ENCODE peak calls at places on chromosomes 16 and 17, in five cellular contexts. J, N, A, D and I are unnamed samples.

GRCh38 chr16:54585094-54585493 is 298.5 kb upstream of the IRX3 start:
- DNase-seq in J (no peak), N (no peak), A (no peak), D (no peak), I (no peak)

GRCh38 chr16:87358250-87358649 is 25.3 kb downstream of the FBXO31 start:
- DNase-seq in J (no peak), N (no peak), A (no peak), D (no peak), I (no peak)

GRCh38 chr16:30637952-30638351 is 12.8 kb upstream of the PRR14 start:
- DNase-seq in J (peak; percentile 42), N (peak; percentile 51), A (no peak), D (no peak), I (no peak)

GRCh38 chr16:69482410-69482951 is 58.1 kb downstream of the CYB5B start:
- DNase-seq in J (no peak), N (peak; percentile 27), A (peak; percentile 56), D (no peak), I (no peak)

GRCh38 chr16:57999366-57999970 is 1.0 kb downstream of the ZNF319 start:
- DNase-seq in J (no peak), N (peak; percentile 33), A (no peak), D (peak; percentile 52), I (peak; percentile 49)

GRCh38 chr17:48149174-48150106 is 41.9 kb downstream of the SNX11 start:
- DNase-seq in J (no peak), N (no peak), A (no peak), D (no peak), I (no peak)

GRCh38 chr17:49742256-49742655 is 21.7 kb downstream of the FAM117A start:
- DNase-seq in J (no peak), N (peak; percentile 34), A (no peak), D (no peak), I (no peak)

GRCh38 chr16:26547681-26548080 is 519.0 kb upstream of the C16orf82 start:
- DNase-seq in J (no peak), N (no peak), A (no peak), D (no peak), I (no peak)

GRCh38 chr16:53061701-53062159 is 6.9 kb downstream of the CHD9 start:
- DNase-seq in J (no peak), N (no peak), A (no peak), D (no peak), I (no peak)

GRCh38 chr17:10785295-10785694 is 18.6 kb downstream of the TMEM238L start:
- DNase-seq in J (no peak), N (no peak), A (no peak), D (no peak), I (no peak)

GRCh38 chr17:36470499-36470898 is 16.0 kb upstream of the ZNHIT3 start:
- DNase-seq in J (no peak), N (no peak), A (no peak), D (no peak), I (no peak)

GRCh38 chr17:50662632-50663225 is 28.0 kb downstream of the ABCC3 start:
- DNase-seq in J (no peak), N (no peak), A (no peak), D (no peak), I (no peak)

GRCh38 chr17:43661699-43662431 is at the start of gene MEOX1:
- DNase-seq in J (no peak), N (peak; percentile 82), A (no peak), D (no peak), I (peak; percentile 74)

GRCh38 chr17:48160177-48160967 is 52.8 kb downstream of the SNX11 start:
- DNase-seq in J (no peak), N (no peak), A (no peak), D (no peak), I (no peak)

GRCh38 chr16:17803625-17804410 is 333.1 kb upstream of the XYLT1 start:
- DNase-seq in J (no peak), N (peak; percentile 97), A (no peak), D (no peak), I (no peak)

GRCh38 chr16:79170565-79171242 is 429.8 kb downstream of the MAF start:
- DNase-seq in J (no peak), N (no peak), A (peak; percentile 45), D (no peak), I (no peak)

DNA sequence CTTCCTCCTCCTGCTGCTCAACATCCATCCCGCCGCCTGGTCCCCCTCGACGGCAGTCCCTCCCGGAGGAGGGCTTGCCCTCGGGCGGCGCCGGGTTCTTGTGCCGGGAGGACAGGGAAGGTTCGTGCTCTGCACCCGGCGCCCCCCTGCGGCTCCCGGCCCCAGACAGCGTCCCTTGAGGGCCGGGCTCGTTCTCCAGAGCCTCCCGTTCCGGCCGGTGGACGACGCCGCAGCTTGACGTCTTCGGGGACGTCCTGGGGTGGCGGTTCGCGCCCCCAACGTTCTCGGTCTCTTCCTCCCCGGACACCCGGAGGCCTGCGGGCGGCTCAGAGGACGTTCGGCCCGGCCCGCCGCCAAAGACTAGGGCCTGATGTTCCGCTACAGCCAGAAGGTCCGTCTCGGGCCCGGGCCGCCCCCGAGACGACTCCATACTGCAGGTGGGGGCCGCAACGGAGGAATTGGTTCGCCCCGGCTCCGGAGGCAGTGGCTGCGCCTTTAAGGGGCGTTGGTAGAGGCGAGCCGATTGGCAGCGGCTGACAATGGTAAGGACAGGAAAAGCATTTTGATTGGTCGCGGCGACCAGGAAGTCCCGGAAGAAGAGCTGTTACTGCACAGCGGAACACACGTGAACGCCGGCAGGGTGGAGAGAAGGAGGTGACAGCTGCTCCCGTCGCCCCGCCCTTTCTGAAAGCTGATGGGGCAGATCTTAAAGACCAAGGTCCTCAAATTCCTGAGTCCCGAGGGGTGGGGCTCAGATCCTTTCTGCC is at the start of gene BORCS6:
- DNase-seq in J (peak; percentile 97), N (peak; percentile 98), A (peak; percentile 98), D (peak; percentile 70), I (peak; percentile 88)
- TF ChIP-seq POLR2A in J (peak; percentile 65), N (peak; percentile 59), A (no peak), D (no peak), I (peak; percentile 41)

GRCh38 chr16:23134274-23134673 is 15.0 kb downstream of the USP31 start:
- DNase-seq in J (no peak), N (no peak), A (no peak), D (no peak), I (no peak)
- TF ChIP-seq POLR2A in J (no peak), N (no peak), A (no peak), D (no peak), I (no peak)

GRCh38 chr17:67245073-67245693 is at the start of gene HELZ:
- DNase-seq in J (peak; percentile 89), N (peak; percentile 83), A (peak; percentile 61), D (peak; percentile 78), I (peak; percentile 87)
- TF ChIP-seq POLR2A in J (peak; percentile 32), N (no peak), A (no peak), D (peak; percentile 66), I (no peak)

GRCh38 chr17:28744104-28744801 is 442 bp downstream of the TRAF4 start:
- DNase-seq in J (peak; percentile 58), N (peak; percentile 41), A (no peak), D (no peak), I (no peak)

GRCh38 chr17:28745777-28746473 is 2.1 kb downstream of the TRAF4 start:
- DNase-seq in J (no peak), N (no peak), A (no peak), D (no peak), I (peak; percentile 83)

GRCh38 chr17:28744802-28745051 is 916 bp downstream of the TRAF4 start:
- DNase-seq in J (no peak), N (no peak), A (no peak), D (no peak), I (no peak)

GRCh38 chr17:28746611-28747045 is 2.8 kb downstream of the TRAF4 start:
- DNase-seq in J (no peak), N (no peak), A (no peak), D (no peak), I (no peak)

DNA sequence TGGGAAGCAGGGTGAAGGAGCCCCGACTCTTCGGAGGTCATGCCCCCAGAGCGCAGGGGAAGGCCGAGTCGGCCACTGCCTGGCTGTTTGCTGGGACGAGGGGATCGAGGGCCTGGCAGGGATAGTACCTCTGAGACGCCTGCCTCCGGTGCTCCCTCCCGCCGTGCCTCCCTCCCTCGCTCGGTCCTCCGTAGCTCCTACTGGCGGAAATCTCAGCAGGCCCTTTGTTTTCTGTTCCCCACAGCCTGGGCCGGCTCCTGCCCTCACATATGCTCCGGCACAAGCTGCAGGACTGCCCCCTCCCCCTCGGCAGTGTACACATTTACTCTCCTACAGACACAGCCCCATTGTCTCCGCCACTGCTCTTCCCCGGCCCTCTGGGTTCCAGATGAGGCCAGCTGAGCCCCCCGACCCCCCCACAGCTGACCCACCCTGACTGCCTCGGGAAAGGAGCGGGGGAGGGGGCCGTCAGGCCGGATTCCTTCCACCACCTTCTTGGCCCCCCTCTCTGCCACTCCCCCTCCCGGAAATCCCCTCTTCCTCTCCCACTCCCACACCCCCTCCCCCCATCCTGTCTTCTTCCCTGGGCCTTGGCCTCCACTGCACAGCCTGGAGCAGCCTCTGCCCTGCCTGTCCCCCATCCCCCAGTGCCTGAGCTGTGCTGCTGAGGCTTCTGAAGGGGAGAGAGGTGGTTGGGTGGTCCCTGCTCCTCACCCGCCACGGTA is 1.4 kb downstream of the TRAF4 start:
- DNase-seq in J (no peak), N (peak; percentile 47), A (no peak), D (no peak), I (no peak)
- TF ChIP-seq POLR2A in J (no peak), N (no peak), A (no peak), D (peak; percentile 2), I (peak; percentile 33)

DNA sequence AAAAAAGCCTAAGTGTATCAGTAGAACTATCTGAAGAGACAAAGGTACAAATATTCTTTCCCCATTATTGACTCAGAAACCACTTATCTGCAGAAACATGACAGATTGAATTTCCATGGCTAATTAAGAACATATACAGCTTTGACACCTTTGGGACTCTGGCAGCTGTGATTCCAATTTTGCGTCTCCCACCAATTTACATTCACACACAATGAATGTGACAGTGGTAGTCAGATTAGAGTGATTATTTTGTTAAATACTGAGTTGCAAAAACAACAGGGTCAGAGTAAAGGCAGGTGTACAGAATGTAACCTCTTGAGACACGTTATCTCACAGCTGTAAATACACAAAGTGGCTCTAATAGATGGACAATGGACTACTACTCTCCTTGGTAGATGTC is 5.2 kb upstream of the PPM1D start:
- DNase-seq in J (no peak), N (no peak), A (no peak), D (no peak), I (no peak)
- TF ChIP-seq POLR2A in J (no peak), N (no peak), A (no peak), D (no peak), I (no peak)

GRCh38 chr17:76034433-76035185 is 7.5 kb upstream of the EVPL start:
- DNase-seq in J (no peak), N (no peak), A (no peak), D (no peak), I (no peak)
- TF ChIP-seq POLR2A in J (no peak), N (no peak), A (no peak), D (no peak), I (no peak)